ENCODE peak calls at places on chromosomes 5 and 9, in six cellular contexts. S is brain microvascular endothelial cell, J is A549, V is M059J, O is uterus, H is aorta. D is an unnamed sample.
A peak's percentile ranks its signal among the peaks of the same experiment; 100 is the strongest.

GRCh38 chr9:88789785-88790184 is 201.5 kb upstream of the S1PR3 start:
- DNase-seq in S (no peak), J (no peak), V (peak; percentile 59), O (no peak), H (no peak), D (no peak)

GRCh38 chr9:108618906-108619550 is 236.8 kb downstream of the ACTL7B start:
- DNase-seq in S (peak; percentile 30), J (no peak), V (peak; percentile 83), O (no peak), H (no peak), D (no peak)

GRCh38 chr9:37144762-37145161 is 24.4 kb downstream of the ZCCHC7 start:
- DNase-seq in S (peak; percentile 51), J (no peak), V (peak; percentile 50), O (no peak), H (no peak), D (no peak)

GRCh38 chr5:44389410-44389879 is at the start of gene FGF10:
- DNase-seq in S (no peak), J (no peak), V (no peak), O (peak; percentile 41), H (peak; percentile 47), D (peak; percentile 69)

GRCh38 chr9:76456202-76456926 is 2.6 kb upstream of the GCNT1 start:
- DNase-seq in S (peak; percentile 50), J (peak; percentile 38), V (peak; percentile 82), O (no peak), H (no peak), D (no peak)

GRCh38 chr5:72454996-72455395 is 52.2 kb downstream of the ZNF366 start:
- DNase-seq in S (no peak), J (no peak), V (no peak), O (no peak), H (no peak), D (no peak)

GRCh38 chr5:53481887-53482716 is 1.7 kb downstream of the FST start:
- DNase-seq in S (peak; percentile 71), J (peak; percentile 64), V (peak; percentile 74), O (peak; percentile 74), H (peak; percentile 89), D (peak; percentile 55)

GRCh38 chr9:21252727-21253547 is 13.1 kb upstream of the IFNA14 start:
- DNase-seq in S (peak; percentile 9), J (peak; percentile 42), V (peak; percentile 62), O (no peak), H (peak; percentile 64), D (peak; percentile 39)

GRCh38 chr5:2282034-2282690 is 399.4 kb upstream of the IRX4 start:
- DNase-seq in S (no peak), J (no peak), V (no peak), O (no peak), H (no peak), D (no peak)

GRCh38 chr5:89942171-89942570 is 467.4 kb downstream of the CETN3 start:
- DNase-seq in S (no peak), J (no peak), V (no peak), O (no peak), H (no peak), D (no peak)

GRCh38 chr5:83265318-83265717 is 188.0 kb downstream of the XRCC4 start:
- DNase-seq in S (peak; percentile 59), J (peak; percentile 63), V (peak; percentile 83), O (no peak), H (no peak), D (no peak)

GRCh38 chr5:171367424-171368370 is 20.0 kb upstream of the NPM1 start:
- DNase-seq in S (peak; percentile 90), J (no peak), V (peak; percentile 90), O (no peak), H (no peak), D (no peak)

GRCh38 chr5:40909233-40909632 is at the start of gene C7:
- DNase-seq in S (no peak), J (no peak), V (no peak), O (peak; percentile 17), H (no peak), D (no peak)

GRCh38 chr5:172055996-172056395 is 49.6 kb upstream of the FBXW11 start:
- DNase-seq in S (no peak), J (no peak), V (no peak), O (no peak), H (no peak), D (no peak)

GRCh38 chr5:142319105-142319504 is 5.7 kb downstream of the SPRY4 start:
- DNase-seq in S (no peak), J (no peak), V (no peak), O (no peak), H (no peak), D (no peak)

GRCh38 chr5:94192658-94193391 is 425.6 kb downstream of the KIAA0825 start:
- DNase-seq in S (no peak), J (no peak), V (no peak), O (no peak), H (no peak), D (no peak)

GRCh38 chr9:84384617-84385016 is 44.1 kb upstream of the SLC28A3 start:
- DNase-seq in S (no peak), J (no peak), V (no peak), O (no peak), H (no peak), D (no peak)

GRCh38 chr9:123267481-123268239 is 726 bp downstream of the STRBP start:
- DNase-seq in S (no peak), J (no peak), V (no peak), O (peak; percentile 17), H (peak; percentile 49), D (peak; percentile 54)

GRCh38 chr5:168023190-168023589 is 268.3 kb upstream of the WWC1 start:
- DNase-seq in S (no peak), J (no peak), V (no peak), O (peak; percentile 15), H (no peak), D (no peak)

GRCh38 chr5:180112101-180112861 is 40.7 kb upstream of the RNF130 start:
- DNase-seq in S (no peak), J (no peak), V (no peak), O (peak; percentile 7), H (no peak), D (peak; percentile 25)

GRCh38 chr9:136527721-136528710 is 17.8 kb downstream of the NOTCH1 start:
- DNase-seq in S (no peak), J (peak; percentile 45), V (no peak), O (no peak), H (no peak), D (peak; percentile 77)

GRCh38 chr5:21711854-21712752 is 1141.0 kb downstream of the CDH12 start:
- DNase-seq in S (no peak), J (no peak), V (peak; percentile 78), O (no peak), H (no peak), D (no peak)